ENCODE peak calls at places on chromosomes 2 and 18, in six cellular contexts. O, V, D, J, W and S are unnamed samples.

GRCh38 chr2:205764502-205764815 is 82.2 kb downstream of the NRP2 start:
- DNase-seq in O (no peak), V (no peak), D (no peak), J (no peak), W (no peak), S (no peak)

GRCh38 chr2:65421432-65421748 is 11.0 kb downstream of the SPRED2 start:
- DNase-seq in O (no peak), V (no peak), D (no peak), J (no peak), W (no peak), S (no peak)

GRCh38 chr18:48166971-48167370 is 236.5 kb upstream of the SMAD2 start:
- DNase-seq in O (peak; percentile 30), V (no peak), D (no peak), J (no peak), W (no peak), S (no peak)

GRCh38 chr18:46169464-46169941 is 65.3 kb downstream of the HAUS1 start:
- DNase-seq in O (no peak), V (peak; percentile 68), D (peak; percentile 4), J (peak; percentile 89), W (no peak), S (peak; percentile 83)

GRCh38 chr2:224847961-224848850 is 132.0 kb upstream of the CCDC195 start:
- DNase-seq in O (no peak), V (peak; percentile 28), D (peak; percentile 40), J (peak; percentile 64), W (peak; percentile 83), S (peak; percentile 75)

GRCh38 chr2:70043252-70043875 is 43.9 kb upstream of the PCBP1 start:
- DNase-seq in O (no peak), V (no peak), D (no peak), J (no peak), W (no peak), S (no peak)

GRCh38 chr2:241216211-241216761 is 27.8 kb downstream of the ANO7 start:
- DNase-seq in O (no peak), V (no peak), D (no peak), J (no peak), W (no peak), S (no peak)

GRCh38 chr18:58934356-58934755 is 69.7 kb downstream of the ZNF532 start:
- DNase-seq in O (no peak), V (no peak), D (no peak), J (no peak), W (no peak), S (no peak)

GRCh38 chr2:153059338-153060052 is 341.1 kb downstream of the ARL6IP6 start:
- DNase-seq in O (no peak), V (no peak), D (no peak), J (peak; percentile 1), W (no peak), S (no peak)

GRCh38 chr2:230068658-230069080 is at the start of gene SLC16A14:
- DNase-seq in O (no peak), V (peak; percentile 56), D (peak; percentile 29), J (peak; percentile 76), W (no peak), S (peak; percentile 52)

GRCh38 chr2:169303579-169304285 is 58.6 kb downstream of the LRP2 start:
- DNase-seq in O (no peak), V (no peak), D (peak; percentile 46), J (no peak), W (no peak), S (no peak)

GRCh38 chr2:42868874-42869273 is 76.5 kb upstream of the HAAO start:
- DNase-seq in O (no peak), V (no peak), D (no peak), J (peak; percentile 23), W (no peak), S (no peak)

GRCh38 chr2:151204720-151205119 is 56.9 kb downstream of the RBM43 start:
- DNase-seq in O (no peak), V (no peak), D (no peak), J (no peak), W (no peak), S (no peak)

GRCh38 chr2:134218414-134218813 is 35.5 kb upstream of the MGAT5 start:
- DNase-seq in O (no peak), V (no peak), D (no peak), J (no peak), W (no peak), S (no peak)

GRCh38 chr2:33873206-33873605 is 274.1 kb upstream of the FAM98A start:
- DNase-seq in O (no peak), V (no peak), D (no peak), J (no peak), W (no peak), S (no peak)

GRCh38 chr2:42141687-42142475 is 27.3 kb upstream of the EML4 start:
- DNase-seq in O (no peak), V (peak; percentile 37), D (peak; percentile 41), J (peak; percentile 89), W (peak; percentile 85), S (peak; percentile 93)

GRCh38 chr2:26911911-26912861 is 58.3 kb upstream of the MAPRE3 start:
- DNase-seq in O (no peak), V (no peak), D (peak; percentile 93), J (no peak), W (peak; percentile 60), S (no peak)

GRCh38 chr2:66555511-66556324 is 120.8 kb downstream of the MEIS1 start:
- DNase-seq in O (no peak), V (no peak), D (no peak), J (peak; percentile 45), W (peak; percentile 50), S (no peak)

GRCh38 chr2:36611316-36611990 is 13.5 kb upstream of the FEZ2 start:
- DNase-seq in O (no peak), V (no peak), D (no peak), J (no peak), W (no peak), S (no peak)

GRCh38 chr2:36663851-36664715 is 32.4 kb upstream of the VIT start:
- DNase-seq in O (no peak), V (peak; percentile 42), D (peak; percentile 79), J (peak; percentile 92), W (no peak), S (peak; percentile 71)

GRCh38 chr2:158181171-158181570 is 79.5 kb downstream of the UPP2 start:
- DNase-seq in O (no peak), V (no peak), D (no peak), J (no peak), W (no peak), S (no peak)

GRCh38 chr18:69874058-69874457 is 73.6 kb downstream of the CD226 start:
- DNase-seq in O (no peak), V (peak; percentile 8), D (no peak), J (peak; percentile 14), W (no peak), S (peak; percentile 65)

GRCh38 chr18:9988665-9989064 is 74.8 kb downstream of the VAPA start:
- DNase-seq in O (no peak), V (no peak), D (no peak), J (no peak), W (no peak), S (no peak)

GRCh38 chr2:222290691-222291484 is 7.9 kb downstream of the PAX3 start:
- DNase-seq in O (peak; percentile 16), V (peak; percentile 24), D (no peak), J (no peak), W (peak; percentile 71), S (no peak)

GRCh38 chr2:9538000-9538507 is 17.6 kb downstream of the ADAM17 start:
- DNase-seq in O (no peak), V (no peak), D (no peak), J (peak; percentile 94), W (no peak), S (peak; percentile 60)

GRCh38 chr2:65686928-65687521 is 254.6 kb upstream of the SPRED2 start:
- DNase-seq in O (no peak), V (no peak), D (no peak), J (no peak), W (no peak), S (no peak)

GRCh38 chr2:107808986-107809385 is 17.7 kb upstream of the RGPD4 start:
- DNase-seq in O (no peak), V (no peak), D (peak; percentile 26), J (no peak), W (no peak), S (no peak)

GRCh38 chr18:24482826-24483225 is 22.4 kb downstream of the HRH4 start:
- DNase-seq in O (no peak), V (no peak), D (no peak), J (no peak), W (no peak), S (no peak)